ENCODE peak calls at places on chromosomes 13 and 19, in five cellular contexts. One of them, this sample, is unnamed.

GRCh38 chr19:3987619-3988371 is 2.5 kb upstream of the EEF2 start:
- DNase-seq in memory B cell: peak
- DNase-seq in mesenchymal stem cell: peak
- DNase-seq in uterus: peak
- DNase-seq in AG04450: peak
- DNase-seq in this sample: peak

GRCh38 chr13:42215578-42216421 is 56.2 kb upstream of the AKAP11 start:
- DNase-seq in mesenchymal stem cell: peak
- DNase-seq in uterus: no peak
- DNase-seq in memory B cell: no peak
- DNase-seq in AG04450: peak
- DNase-seq in this sample: no peak

GRCh38 chr19:917323-918151 is at the start of gene KISS1R:
- DNase-seq in memory B cell: peak
- DNase-seq in AG04450: no peak
- DNase-seq in mesenchymal stem cell: peak
- DNase-seq in uterus: no peak
- DNase-seq in this sample: no peak

GRCh38 chr13:91359566-91359965 is 12.1 kb downstream of the MIR17HG start:
- DNase-seq in uterus: no peak
- DNase-seq in mesenchymal stem cell: no peak
- DNase-seq in AG04450: no peak
- DNase-seq in memory B cell: no peak
- DNase-seq in this sample: no peak

GRCh38 chr13:32229443-32229842 is 85.7 kb downstream of the ZAR1L start:
- DNase-seq in uterus: no peak
- DNase-seq in AG04450: no peak
- DNase-seq in mesenchymal stem cell: no peak
- DNase-seq in memory B cell: no peak
- DNase-seq in this sample: no peak

GRCh38 chr19:19514881-19515763 is at the start of gene TSSK6:
- DNase-seq in uterus: no peak
- DNase-seq in mesenchymal stem cell: no peak
- DNase-seq in AG04450: no peak
- DNase-seq in memory B cell: no peak
- DNase-seq in this sample: no peak

GRCh38 chr19:2043864-2044708 is 7.0 kb downstream of the MKNK2 start:
- DNase-seq in mesenchymal stem cell: no peak
- DNase-seq in uterus: peak
- DNase-seq in memory B cell: peak
- DNase-seq in AG04450: no peak
- DNase-seq in this sample: no peak

GRCh38 chr13:44815507-44816074 is 173.7 kb downstream of the NUFIP1 start:
- DNase-seq in mesenchymal stem cell: peak
- DNase-seq in uterus: peak
- DNase-seq in AG04450: peak
- DNase-seq in memory B cell: no peak
- DNase-seq in this sample: no peak

GRCh38 chr19:5138606-5139594 is 170.0 kb downstream of the KDM4B start:
- DNase-seq in AG04450: no peak
- DNase-seq in uterus: no peak
- DNase-seq in memory B cell: peak
- DNase-seq in mesenchymal stem cell: peak
- DNase-seq in this sample: no peak

GRCh38 chr19:57825501-57825900 is 4.6 kb upstream of the ZNF587B start:
- DNase-seq in mesenchymal stem cell: peak
- DNase-seq in memory B cell: no peak
- DNase-seq in uterus: no peak
- DNase-seq in AG04450: no peak
- DNase-seq in this sample: no peak

GRCh38 chr19:14073925-14074838 is 1.6 kb downstream of the MISP3 start:
- DNase-seq in uterus: peak
- DNase-seq in mesenchymal stem cell: peak
- DNase-seq in AG04450: no peak
- DNase-seq in memory B cell: no peak
- DNase-seq in this sample: no peak

GRCh38 chr13:73803997-73804396 is 330.2 kb downstream of the KLF12 start:
- DNase-seq in AG04450: no peak
- DNase-seq in memory B cell: no peak
- DNase-seq in uterus: no peak
- DNase-seq in mesenchymal stem cell: peak
- DNase-seq in this sample: no peak

GRCh38 chr19:53394522-53394973 is 401 bp upstream of the ZNF765 start:
- DNase-seq in AG04450: no peak
- DNase-seq in mesenchymal stem cell: peak
- DNase-seq in memory B cell: no peak
- DNase-seq in uterus: peak
- DNase-seq in this sample: peak

GRCh38 chr19:56141416-56141992 is 417 bp downstream of the ZNF444 start:
- DNase-seq in memory B cell: no peak
- DNase-seq in mesenchymal stem cell: peak
- DNase-seq in AG04450: no peak
- DNase-seq in uterus: no peak
- DNase-seq in this sample: no peak

GRCh38 chr13:78610381-78610883 is 7.1 kb upstream of the POU4F1 start:
- DNase-seq in uterus: no peak
- DNase-seq in memory B cell: no peak
- DNase-seq in AG04450: peak
- DNase-seq in mesenchymal stem cell: no peak
- DNase-seq in this sample: no peak

GRCh38 chr19:41807176-41807575 is 10.8 kb downstream of the CEACAM3 start:
- DNase-seq in AG04450: no peak
- DNase-seq in uterus: no peak
- DNase-seq in mesenchymal stem cell: no peak
- DNase-seq in memory B cell: no peak
- DNase-seq in this sample: no peak

GRCh38 chr19:42269518-42270345 is 680 bp downstream of the CIC start:
- DNase-seq in AG04450: no peak
- DNase-seq in uterus: peak
- DNase-seq in memory B cell: no peak
- DNase-seq in mesenchymal stem cell: no peak
- DNase-seq in this sample: peak

GRCh38 chr19:1567848-1568227 is 287 bp downstream of the MEX3D start:
- DNase-seq in memory B cell: no peak
- DNase-seq in AG04450: no peak
- DNase-seq in uterus: no peak
- DNase-seq in mesenchymal stem cell: no peak
- DNase-seq in this sample: no peak

GRCh38 chr19:10419200-10419645 is 1.1 kb upstream of the PDE4A start:
- DNase-seq in mesenchymal stem cell: no peak
- DNase-seq in uterus: no peak
- DNase-seq in AG04450: no peak
- DNase-seq in memory B cell: no peak
- DNase-seq in this sample: no peak

GRCh38 chr13:30165791-30166190 is 141.6 kb downstream of the KATNAL1 start:
- DNase-seq in AG04450: no peak
- DNase-seq in memory B cell: no peak
- DNase-seq in mesenchymal stem cell: no peak
- DNase-seq in uterus: no peak
- DNase-seq in this sample: no peak

GRCh38 chr13:83340170-83340569 is 542.1 kb downstream of the SLITRK1 start:
- DNase-seq in memory B cell: no peak
- DNase-seq in uterus: no peak
- DNase-seq in mesenchymal stem cell: no peak
- DNase-seq in AG04450: no peak
- DNase-seq in this sample: no peak

GRCh38 chr19:39171479-39172465 is 25.0 kb upstream of the NCCRP1 start:
- DNase-seq in uterus: no peak
- DNase-seq in mesenchymal stem cell: no peak
- DNase-seq in AG04450: no peak
- DNase-seq in memory B cell: no peak
- DNase-seq in this sample: no peak

GRCh38 chr19:13056052-13056660 is 46.5 kb downstream of the LYL1 start:
- DNase-seq in mesenchymal stem cell: peak
- DNase-seq in uterus: peak
- DNase-seq in AG04450: no peak
- DNase-seq in memory B cell: no peak
- DNase-seq in this sample: no peak

GRCh38 chr19:47503823-47504145 is 11.1 kb downstream of the NAPA start:
- DNase-seq in mesenchymal stem cell: no peak
- DNase-seq in AG04450: no peak
- DNase-seq in uterus: no peak
- DNase-seq in memory B cell: no peak
- DNase-seq in this sample: no peak

GRCh38 chr19:40815223-40815622 is 16.2 kb downstream of the EGLN2 start:
- DNase-seq in mesenchymal stem cell: no peak
- DNase-seq in memory B cell: no peak
- DNase-seq in AG04450: no peak
- DNase-seq in uterus: no peak
- DNase-seq in this sample: no peak

GRCh38 chr19:49004964-49005614 is 11.4 kb downstream of the RUVBL2 start:
- DNase-seq in memory B cell: no peak
- DNase-seq in mesenchymal stem cell: no peak
- DNase-seq in AG04450: no peak
- DNase-seq in uterus: no peak
- DNase-seq in this sample: no peak

GRCh38 chr19:19554074-19555023 is 16.3 kb downstream of the CILP2 start:
- DNase-seq in uterus: no peak
- DNase-seq in AG04450: no peak
- DNase-seq in memory B cell: peak
- DNase-seq in mesenchymal stem cell: peak
- DNase-seq in this sample: no peak

GRCh38 chr13:94176576-94176975 is 302.9 kb downstream of the DCT start:
- DNase-seq in AG04450: no peak
- DNase-seq in uterus: no peak
- DNase-seq in memory B cell: no peak
- DNase-seq in mesenchymal stem cell: peak
- DNase-seq in this sample: no peak

GRCh38 chr19:3222709-3223108 is 1.8 kb upstream of the CELF5 start:
- DNase-seq in memory B cell: no peak
- DNase-seq in AG04450: no peak
- DNase-seq in mesenchymal stem cell: no peak
- DNase-seq in uterus: no peak
- DNase-seq in this sample: no peak

GRCh38 chr13:102231486-102231885 is 170.4 kb downstream of the FGF14 start:
- DNase-seq in AG04450: no peak
- DNase-seq in mesenchymal stem cell: no peak
- DNase-seq in uterus: no peak
- DNase-seq in memory B cell: no peak
- DNase-seq in this sample: no peak

GRCh38 chr13:42852102-42852501 is 70.7 kb downstream of the FAM216B start:
- DNase-seq in uterus: no peak
- DNase-seq in AG04450: no peak
- DNase-seq in memory B cell: no peak
- DNase-seq in mesenchymal stem cell: no peak
- DNase-seq in this sample: no peak

GRCh38 chr13:103866041-103866440 is 799.8 kb upstream of the SLC10A2 start:
- DNase-seq in AG04450: no peak
- DNase-seq in memory B cell: no peak
- DNase-seq in uterus: no peak
- DNase-seq in mesenchymal stem cell: no peak
- DNase-seq in this sample: no peak

GRCh38 chr13:59247166-59247565 is 916.6 kb downstream of the DIAPH3 start:
- DNase-seq in memory B cell: no peak
- DNase-seq in uterus: no peak
- DNase-seq in AG04450: no peak
- DNase-seq in mesenchymal stem cell: no peak
- DNase-seq in this sample: no peak

GRCh38 chr13:100490692-100491091 is 97.9 kb downstream of the GGACT start:
- DNase-seq in memory B cell: no peak
- DNase-seq in AG04450: no peak
- DNase-seq in mesenchymal stem cell: no peak
- DNase-seq in uterus: no peak
- DNase-seq in this sample: no peak

GRCh38 chr19:40745402-40745780 is 4.9 kb downstream of the ACTMAP start:
- DNase-seq in AG04450: peak
- DNase-seq in uterus: no peak
- DNase-seq in mesenchymal stem cell: peak
- DNase-seq in memory B cell: no peak
- DNase-seq in this sample: no peak

GRCh38 chr13:107348931-107349330 is 781.0 kb upstream of the ARGLU1 start:
- DNase-seq in memory B cell: no peak
- DNase-seq in uterus: no peak
- DNase-seq in AG04450: no peak
- DNase-seq in mesenchymal stem cell: peak
- DNase-seq in this sample: no peak

GRCh38 chr19:12838893-12839656 is 760 bp downstream of the MAST1 start:
- DNase-seq in AG04450: no peak
- DNase-seq in memory B cell: no peak
- DNase-seq in uterus: no peak
- DNase-seq in mesenchymal stem cell: no peak
- DNase-seq in this sample: no peak

GRCh38 chr19:4187313-4188122 is 5.0 kb downstream of the ANKRD24 start:
- DNase-seq in AG04450: no peak
- DNase-seq in uterus: no peak
- DNase-seq in mesenchymal stem cell: no peak
- DNase-seq in memory B cell: no peak
- DNase-seq in this sample: no peak